ENCODE peak calls at places on chromosomes 6 and 20, in four cellular contexts. M is HL-60, J is GM12878, L is K562. V is an unnamed sample.

GRCh38 chr6:107589199-107589598 is 99.3 kb downstream of the SOBP start:
- DNase-seq in M (no peak), J (no peak), L (no peak), V (no peak)

GRCh38 chr20:775679-776135 is 7.4 kb upstream of the SLC52A3 start:
- DNase-seq in J (no peak), M (no peak), L (peak), V (no peak)

GRCh38 chr6:159098636-159099106 is 53.9 kb upstream of the TAGAP start:
- DNase-seq in M (peak), L (no peak), J (no peak), V (no peak)

GRCh38 chr6:35973670-35974222 is 50.7 kb downstream of the SLC26A8 start:
- DNase-seq in J (peak), M (no peak), L (peak), V (peak)

GRCh38 chr20:46333136-46333991 is 25.1 kb upstream of the CDH22 start:
- DNase-seq in L (no peak), J (no peak), M (no peak), V (no peak)

GRCh38 chr6:152981989-152982767 is 663 bp downstream of the FBXO5 start:
- DNase-seq in L (peak), J (no peak), M (peak), V (no peak)

GRCh38 chr6:14231546-14232280 is 114.1 kb downstream of the CD83 start:
- DNase-seq in M (no peak), J (no peak), L (no peak), V (no peak)

GRCh38 chr6:56481957-56482356 is 160.7 kb downstream of the DST start:
- DNase-seq in L (no peak), J (no peak), M (no peak), V (no peak)

GRCh38 chr6:100726741-100727140 is 154.4 kb downstream of the ASCC3 start:
- DNase-seq in L (no peak), M (no peak), J (no peak), V (no peak)

GRCh38 chr6:110233769-110234374 is 53.6 kb downstream of the CDC40 start:
- DNase-seq in L (no peak), M (no peak), J (peak), V (peak)

GRCh38 chr6:36427781-36428345 is 14.8 kb downstream of the PXT1 start:
- DNase-seq in L (no peak), M (no peak), J (no peak), V (no peak)

GRCh38 chr6:78302411-78302810 is 564.9 kb upstream of the IRAK1BP1 start:
- DNase-seq in J (no peak), L (no peak), M (no peak), V (no peak)

GRCh38 chr20:57040924-57041323 is 225.5 kb downstream of the BMP7 start:
- DNase-seq in M (no peak), L (no peak), J (no peak), V (no peak)

GRCh38 chr6:36443951-36444428 is 1.2 kb downstream of the KCTD20 start:
- DNase-seq in J (no peak), L (peak), M (peak), V (peak)

GRCh38 chr20:51562334-51563140 is 20.0 kb upstream of the NFATC2 start:
- DNase-seq in L (peak), J (no peak), M (no peak), V (peak)

GRCh38 chr6:130602151-130602770 is 224.9 kb upstream of the SMLR1 start:
- DNase-seq in L (no peak), J (no peak), M (no peak), V (no peak)

GRCh38 chr20:62286493-62287064 is 16.2 kb upstream of the ADRM1 start:
- DNase-seq in M (no peak), L (no peak), J (no peak), V (no peak)

GRCh38 chr6:45987866-45988265 is 27.8 kb downstream of the CLIC5 start:
- DNase-seq in J (no peak), L (no peak), M (no peak), V (no peak)

GRCh38 chr20:20203784-20204183 is 151.5 kb downstream of the CFAP61 start:
- DNase-seq in L (no peak), J (no peak), M (no peak), V (no peak)

GRCh38 chr6:15770347-15771143 is 107.7 kb upstream of the DTNBP1 start:
- DNase-seq in J (peak), L (no peak), M (no peak), V (peak)

GRCh38 chr6:48757661-48758060 is 646.7 kb upstream of the PTCHD4 start:
- DNase-seq in L (no peak), J (no peak), M (no peak), V (no peak)

GRCh38 chr20:44142416-44142815 is 44.6 kb downstream of the JPH2 start:
- DNase-seq in L (no peak), M (no peak), J (no peak), V (no peak)

GRCh38 chr20:44138859-44139258 is 48.1 kb downstream of the JPH2 start:
- DNase-seq in M (no peak), L (no peak), J (no peak), V (no peak)

GRCh38 chr20:44141873-44142272 is 45.1 kb downstream of the JPH2 start:
- DNase-seq in L (no peak), M (no peak), J (no peak), V (no peak)

GRCh38 chr20:44145131-44145770 is 41.7 kb downstream of the JPH2 start:
- DNase-seq in M (no peak), J (no peak), L (no peak), V (no peak)

DNA sequence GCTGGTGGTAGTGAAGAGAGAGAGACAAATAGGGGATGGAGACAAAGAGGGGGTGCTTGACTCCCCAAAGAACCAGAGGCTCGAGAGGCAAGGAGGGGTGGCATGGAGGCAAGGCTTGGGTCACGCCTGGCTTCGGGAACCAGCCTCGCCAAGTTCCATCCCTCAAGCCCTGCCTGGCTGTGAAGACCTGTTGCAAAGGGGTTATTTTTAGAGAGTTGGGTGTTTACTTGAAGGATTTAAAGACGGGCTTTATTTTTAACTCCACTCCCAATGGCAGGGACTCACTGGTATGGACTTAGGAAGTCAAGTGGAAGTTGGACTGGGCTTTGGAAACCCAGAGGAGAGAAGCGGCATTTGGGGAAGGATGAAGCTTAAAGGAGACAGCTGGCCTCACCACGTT is 43.1 kb downstream of the JPH2 start:
- DNase-seq in M (no peak), L (no peak), J (no peak), V (no peak)
- TF ChIP-seq POLR2AphosphoS5 in M (no peak), L (no peak), J (no peak), V (no peak)

GRCh38 chr6:111711476-111711875 is 105.8 kb upstream of the TRAF3IP2 start:
- DNase-seq in J (no peak), L (no peak), M (no peak), V (no peak)

GRCh38 chr6:111709201-111709600 is 103.5 kb upstream of the TRAF3IP2 start:
- DNase-seq in J (no peak), L (no peak), M (no peak), V (no peak)

GRCh38 chr6:111710439-111710838 is 104.8 kb upstream of the TRAF3IP2 start:
- DNase-seq in L (no peak), M (no peak), J (no peak), V (no peak)

GRCh38 chr6:111710911-111711310 is 105.2 kb upstream of the TRAF3IP2 start:
- DNase-seq in J (no peak), M (no peak), L (no peak), V (no peak)

GRCh38 chr6:111709615-111710398 is 104.1 kb upstream of the TRAF3IP2 start:
- DNase-seq in L (peak), J (peak), M (peak), V (peak)
- TF ChIP-seq SPI1 in L (no peak), J (no peak), M (no peak), V (no peak)

GRCh38 chr20:63973636-63974401 is 4.1 kb upstream of the ZNF512B start:
- DNase-seq in M (peak), L (peak), J (no peak), V (peak)
- TF ChIP-seq POLR2AphosphoS5 in M (peak), L (no peak), J (no peak), V (no peak)

GRCh38 chr20:2365091-2365490 is 15.6 kb upstream of the TGM6 start:
- DNase-seq in L (no peak), M (no peak), J (no peak), V (no peak)

GRCh38 chr20:2365666-2366065 is 15.0 kb upstream of the TGM6 start:
- DNase-seq in L (no peak), J (no peak), M (no peak), V (no peak)

GRCh38 chr20:2361035-2361593 is 19.6 kb upstream of the TGM6 start:
- DNase-seq in M (no peak), J (no peak), L (no peak), V (no peak)

GRCh38 chr20:2368621-2369020 is 12.1 kb upstream of the TGM6 start:
- DNase-seq in M (no peak), L (no peak), J (no peak), V (no peak)

DNA sequence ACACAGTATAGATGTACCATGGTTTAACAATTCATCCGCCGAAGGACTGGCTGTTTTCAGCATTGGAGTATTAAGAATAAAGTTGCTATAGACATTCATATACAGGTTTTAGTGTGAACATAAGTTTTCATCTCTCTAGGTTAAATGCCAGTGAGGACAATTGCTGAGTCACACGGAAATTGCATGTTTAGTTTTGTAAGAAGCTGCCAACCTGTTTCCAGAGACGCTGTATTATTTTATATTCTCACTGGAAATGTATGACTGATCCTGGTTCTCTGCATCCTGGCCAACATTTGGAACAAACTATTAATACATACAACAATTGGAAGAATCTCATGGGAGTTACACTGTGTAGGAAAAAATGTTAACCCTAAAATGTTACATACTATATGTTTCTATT is 16.7 kb upstream of the TGM6 start:
- DNase-seq in M (no peak), L (no peak), J (no peak), V (no peak)
- TF ChIP-seq SPI1 in M (no peak), L (no peak), J (no peak), V (no peak)

GRCh38 chr20:43942213-43942590 is 27.6 kb downstream of the TOX2 start:
- DNase-seq in L (no peak), J (no peak), M (no peak), V (no peak)

GRCh38 chr20:43939762-43940121 is 25.1 kb downstream of the TOX2 start:
- DNase-seq in M (no peak), J (no peak), L (no peak), V (no peak)

GRCh38 chr20:43942661-43943285 is 28.1 kb downstream of the TOX2 start:
- DNase-seq in M (peak), J (no peak), L (no peak), V (no peak)

GRCh38 chr20:43940518-43941225 is 26.0 kb downstream of the TOX2 start:
- DNase-seq in L (no peak), J (no peak), M (no peak), V (no peak)

GRCh38 chr20:43941476-43942212 is 27.0 kb downstream of the TOX2 start:
- DNase-seq in M (peak), L (no peak), J (no peak), V (no peak)
- TF ChIP-seq POLR2AphosphoS5 in M (peak), L (no peak), J (peak), V (no peak)

GRCh38 chr20:50343490-50344179 is 153.0 kb downstream of the CEBPB start:
- DNase-seq in J (no peak), M (no peak), L (no peak), V (no peak)
- TF ChIP-seq SPI1 in J (no peak), M (no peak), L (no peak), V (no peak)

GRCh38 chr6:147204060-147204785 is at the start of gene STXBP5:
- DNase-seq in M (peak), L (peak), J (no peak), V (peak)
- TF ChIP-seq POLR2AphosphoS5 in M (no peak), L (peak), J (no peak), V (no peak)

GRCh38 chr6:112237644-112238043 is 16.7 kb downstream of the LAMA4 start:
- DNase-seq in L (no peak), J (no peak), M (no peak), V (no peak)
- TF ChIP-seq SPI1 in L (no peak), J (no peak), M (no peak), V (no peak)

V was measured in GM12891.